ENCODE peak calls at places on chromosomes 1 and 21, in ten cellular contexts. I is A549; L is Panc1; G is naive B cell; E is aorta; T is CD4-positive, alpha-beta T cell; Q is activated CD8-positive, alpha-beta T cell treated with anti-CD3 and anti-CD28 coated beads for 36 hours; M is activated B cell treated with CpG ODN at 0.5 μM for 24 hours; A is T-cell; C is gastrocnemius medialis. J is an unnamed sample.

GRCh38 chr1:192941722-192942411 is 117.3 kb downstream of the UCHL5 start:
- ATAC-seq in I (no peak), L (no peak), G (peak; percentile 60), E (no peak), T (no peak), Q (no peak), M (peak; percentile 62), A (no peak), C (no peak), J (no peak)

GRCh38 chr1:230112131-230112701 is 45.2 kb downstream of the GALNT2 start:
- ATAC-seq in I (no peak), L (no peak), G (peak; percentile 73), E (no peak), T (no peak), Q (no peak), M (peak; percentile 19), A (no peak), C (no peak), J (peak; percentile 65)

GRCh38 chr1:204289280-204289679 is 70.4 kb downstream of the PLEKHA6 start:
- ATAC-seq in I (no peak), L (no peak), G (no peak), E (no peak), T (no peak), Q (no peak), M (no peak), A (no peak), C (no peak), J (no peak)

GRCh38 chr1:110069302-110070281 is 880 bp downstream of the ALX3 start:
- ATAC-seq in I (no peak), L (no peak), G (peak; percentile 31), E (peak; percentile 3), T (peak; percentile 35), Q (peak; percentile 40), M (peak; percentile 38), A (no peak), C (no peak), J (peak; percentile 23)

GRCh38 chr1:167515461-167515860 is 2.9 kb downstream of the CD247 start:
- ATAC-seq in I (no peak), L (no peak), G (no peak), E (no peak), T (no peak), Q (no peak), M (no peak), A (no peak), C (no peak), J (no peak)

GRCh38 chr1:221611930-221612777 is 129.7 kb downstream of the DUSP10 start:
- ATAC-seq in I (peak; percentile 97), L (peak; percentile 51), G (no peak), E (peak; percentile 86), T (no peak), Q (no peak), M (no peak), A (no peak), C (peak; percentile 100), J (peak; percentile 63)

GRCh38 chr21:39712976-39713375 is 32.0 kb upstream of the IGSF5 start:
- ATAC-seq in I (no peak), L (no peak), G (no peak), E (no peak), T (no peak), Q (no peak), M (no peak), A (no peak), C (no peak), J (no peak)

GRCh38 chr1:23178414-23178813 is 9.8 kb upstream of the LUZP1 start:
- ATAC-seq in I (no peak), L (peak; percentile 11), G (no peak), E (no peak), T (no peak), Q (no peak), M (no peak), A (no peak), C (no peak), J (no peak)

GRCh38 chr1:63643517-63643916 is 50.3 kb downstream of the PGM1 start:
- ATAC-seq in I (no peak), L (no peak), G (no peak), E (no peak), T (no peak), Q (no peak), M (no peak), A (no peak), C (peak; percentile 82), J (no peak)

GRCh38 chr1:112673589-112674439 is 645 bp upstream of the MOV10 start:
- ATAC-seq in I (peak; percentile 67), L (peak; percentile 63), G (peak; percentile 29), E (peak; percentile 54), T (peak; percentile 48), Q (peak; percentile 15), M (peak; percentile 3), A (peak; percentile 14), C (peak; percentile 31), J (peak; percentile 36)

GRCh38 chr1:3101127-3101939 is 32.3 kb downstream of the PRDM16 start:
- ATAC-seq in I (no peak), L (no peak), G (no peak), E (peak; percentile 6), T (no peak), Q (no peak), M (no peak), A (no peak), C (no peak), J (no peak)

GRCh38 chr21:31650930-31651329 is 8.6 kb upstream of the SOD1 start:
- ATAC-seq in I (no peak), L (no peak), G (no peak), E (no peak), T (no peak), Q (no peak), M (no peak), A (no peak), C (no peak), J (no peak)

GRCh38 chr1:218811497-218811896 is 362.2 kb upstream of the LYPLAL1 start:
- ATAC-seq in I (no peak), L (no peak), G (no peak), E (peak; percentile 59), T (no peak), Q (no peak), M (no peak), A (no peak), C (peak; percentile 45), J (no peak)

GRCh38 chr21:45937721-45938452 is 43.7 kb upstream of the COL6A1 start:
- ATAC-seq in I (no peak), L (no peak), G (no peak), E (no peak), T (no peak), Q (no peak), M (no peak), A (no peak), C (no peak), J (no peak)

GRCh38 chr1:11407301-11407994 is 71.5 kb upstream of the DISP3 start:
- ATAC-seq in I (no peak), L (no peak), G (peak; percentile 27), E (no peak), T (no peak), Q (peak; percentile 91), M (no peak), A (peak; percentile 82), C (no peak), J (no peak)

GRCh38 chr21:27143476-27143875 is 176.6 kb upstream of the ADAMTS5 start:
- ATAC-seq in I (no peak), L (no peak), G (no peak), E (peak; percentile 46), T (no peak), Q (no peak), M (no peak), A (no peak), C (no peak), J (no peak)

GRCh38 chr1:50852889-50853288 is 107.2 kb downstream of the FAF1 start:
- ATAC-seq in I (no peak), L (no peak), G (no peak), E (no peak), T (no peak), Q (no peak), M (no peak), A (no peak), C (no peak), J (no peak)

GRCh38 chr1:228299211-228299610 is 91.4 kb downstream of the OBSCN start:
- ATAC-seq in I (no peak), L (no peak), G (no peak), E (no peak), T (no peak), Q (no peak), M (no peak), A (no peak), C (no peak), J (no peak)

GRCh38 chr1:82099170-82099569 is 298.4 kb downstream of the ADGRL2 start:
- ATAC-seq in I (no peak), L (no peak), G (no peak), E (no peak), T (no peak), Q (no peak), M (no peak), A (no peak), C (no peak), J (no peak)

GRCh38 chr1:59560807-59561450 is 253.8 kb upstream of the HOOK1 start:
- ATAC-seq in I (no peak), L (no peak), G (peak; percentile 84), E (no peak), T (no peak), Q (no peak), M (peak; percentile 93), A (peak; percentile 37), C (no peak), J (peak; percentile 32)

GRCh38 chr1:19804786-19805390 is 5.2 kb upstream of the TMCO4 start:
- ATAC-seq in I (no peak), L (no peak), G (no peak), E (no peak), T (no peak), Q (no peak), M (no peak), A (no peak), C (no peak), J (no peak)

GRCh38 chr1:119080586-119080985 is 59.9 kb downstream of the WARS2 start:
- ATAC-seq in I (no peak), L (no peak), G (no peak), E (peak; percentile 49), T (no peak), Q (no peak), M (no peak), A (no peak), C (no peak), J (no peak)

GRCh38 chr1:162033445-162033844 is 9.8 kb upstream of the OLFML2B start:
- ATAC-seq in I (no peak), L (no peak), G (no peak), E (peak; percentile 84), T (no peak), Q (no peak), M (no peak), A (no peak), C (peak; percentile 63), J (no peak)

GRCh38 chr21:44444286-44444931 is 10.9 kb upstream of the LRRC3 start:
- ATAC-seq in I (peak; percentile 42), L (peak; percentile 46), G (no peak), E (no peak), T (no peak), Q (peak; percentile 68), M (no peak), A (no peak), C (no peak), J (peak; percentile 28)

GRCh38 chr1:167483790-167484189 is 34.5 kb downstream of the CD247 start:
- ATAC-seq in I (no peak), L (no peak), G (no peak), E (no peak), T (no peak), Q (peak; percentile 32), M (no peak), A (peak; percentile 31), C (no peak), J (no peak)

GRCh38 chr1:183553769-183554168 is 36.5 kb downstream of the NCF2 start:
- ATAC-seq in I (no peak), L (no peak), G (no peak), E (no peak), T (no peak), Q (no peak), M (no peak), A (no peak), C (no peak), J (no peak)

GRCh38 chr1:219220945-219221344 is 47.3 kb downstream of the LYPLAL1 start:
- ATAC-seq in I (no peak), L (no peak), G (no peak), E (peak; percentile 66), T (no peak), Q (no peak), M (peak; percentile 14), A (no peak), C (no peak), J (no peak)

GRCh38 chr1:223611939-223612338 is 53.6 kb downstream of the CAPN8 start:
- ATAC-seq in I (no peak), L (no peak), G (no peak), E (no peak), T (no peak), Q (no peak), M (no peak), A (no peak), C (no peak), J (no peak)